ENCODE peak calls at places on chromosomes 4 and X, in four cellular contexts. One of them, this sample, is unnamed.

GRCh38 chr4:55386073-55386472 is 9.7 kb upstream of the TMEM165 start:
- DNase-seq in K562: peak; percentile 73
- DNase-seq in WTC11: no peak
- DNase-seq in HepG2: peak; percentile 13
- DNase-seq in this sample: peak; percentile 58

GRCh38 chr4:7632341-7632740 is 197.6 kb upstream of the PSAPL1 start:
- DNase-seq in HepG2: no peak
- DNase-seq in WTC11: no peak
- DNase-seq in K562: no peak
- DNase-seq in this sample: no peak

GRCh38 chrX:2955281-2955680 is 26.1 kb upstream of the ARSD start:
- DNase-seq in WTC11: no peak
- DNase-seq in HepG2: no peak
- DNase-seq in K562: no peak
- DNase-seq in this sample: no peak

GRCh38 chrX:102658551-102658950 is 7.3 kb downstream of the GPRASP1 start:
- DNase-seq in HepG2: peak; percentile 65
- DNase-seq in K562: no peak
- DNase-seq in WTC11: no peak
- DNase-seq in this sample: no peak

GRCh38 chrX:65608021-65608420 is 59.4 kb upstream of the MSN start:
- DNase-seq in WTC11: no peak
- DNase-seq in HepG2: no peak
- DNase-seq in K562: no peak
- DNase-seq in this sample: no peak

GRCh38 chr4:70743728-70744127 is 22.0 kb downstream of the RUFY3 start:
- DNase-seq in HepG2: no peak
- DNase-seq in WTC11: no peak
- DNase-seq in K562: no peak
- DNase-seq in this sample: no peak

GRCh38 chr4:89765966-89766365 is 71.0 kb downstream of the SNCA start:
- DNase-seq in WTC11: no peak
- DNase-seq in K562: no peak
- DNase-seq in HepG2: no peak
- DNase-seq in this sample: no peak

GRCh38 chrX:51148848-51149247 is 183.8 kb upstream of the NUDT10 start:
- DNase-seq in HepG2: no peak
- DNase-seq in WTC11: peak; percentile 19
- DNase-seq in K562: no peak
- DNase-seq in this sample: peak; percentile 11

GRCh38 chr4:70704333-70705145 is 16.2 kb downstream of the UTP3 start:
- DNase-seq in HepG2: peak; percentile 67
- DNase-seq in WTC11: peak; percentile 92
- DNase-seq in K562: peak; percentile 88
- DNase-seq in this sample: peak; percentile 75

GRCh38 chr4:139207247-139207646 is 30.2 kb upstream of the ELF2 start:
- DNase-seq in WTC11: no peak
- DNase-seq in HepG2: no peak
- DNase-seq in K562: no peak
- DNase-seq in this sample: no peak

GRCh38 chr4:93791570-93792195 is 36.9 kb upstream of the ATOH1 start:
- DNase-seq in WTC11: peak; percentile 68
- DNase-seq in K562: peak; percentile 46
- DNase-seq in HepG2: peak; percentile 50
- DNase-seq in this sample: peak; percentile 63

GRCh38 chr4:184252136-184253071 is 34.7 kb upstream of the ENPP6 start:
- DNase-seq in HepG2: no peak
- DNase-seq in K562: no peak
- DNase-seq in WTC11: no peak
- DNase-seq in this sample: no peak

GRCh38 chr4:8323947-8324555 is 54.5 kb downstream of the HTRA3 start:
- DNase-seq in HepG2: no peak
- DNase-seq in WTC11: no peak
- DNase-seq in K562: no peak
- DNase-seq in this sample: no peak

GRCh38 chr4:100278567-100278966 is 88.3 kb upstream of the DDIT4L start:
- DNase-seq in HepG2: no peak
- DNase-seq in K562: no peak
- DNase-seq in WTC11: no peak
- DNase-seq in this sample: no peak

GRCh38 chrX:24167719-24168472 is 18.4 kb downstream of the ZFX start:
- DNase-seq in K562: no peak
- DNase-seq in HepG2: no peak
- DNase-seq in WTC11: no peak
- DNase-seq in this sample: no peak

GRCh38 chr4:89299153-89299789 is 8.3 kb downstream of the GPRIN3 start:
- DNase-seq in WTC11: no peak
- DNase-seq in HepG2: no peak
- DNase-seq in K562: no peak
- DNase-seq in this sample: no peak

GRCh38 chrX:107825698-107826285 is at the start of gene MID2:
- DNase-seq in HepG2: no peak
- DNase-seq in WTC11: peak; percentile 58
- DNase-seq in K562: no peak
- DNase-seq in this sample: peak; percentile 77

GRCh38 chr4:36128689-36129088 is 115.6 kb downstream of the ARAP2 start:
- DNase-seq in WTC11: no peak
- DNase-seq in HepG2: no peak
- DNase-seq in K562: no peak
- DNase-seq in this sample: no peak

GRCh38 chr4:84750260-84750955 is 167.5 kb downstream of the CDS1 start:
- DNase-seq in HepG2: peak; percentile 27
- DNase-seq in WTC11: no peak
- DNase-seq in K562: peak; percentile 38
- DNase-seq in this sample: peak; percentile 56

GRCh38 chr4:89072921-89073320 is 15.9 kb upstream of the FAM13A start:
- DNase-seq in K562: no peak
- DNase-seq in HepG2: no peak
- DNase-seq in WTC11: no peak
- DNase-seq in this sample: no peak

GRCh38 chrX:130401415-130402210 is at the start of gene RBMX2:
- DNase-seq in WTC11: peak; percentile 68
- DNase-seq in K562: peak; percentile 95
- DNase-seq in HepG2: peak; percentile 57
- DNase-seq in this sample: peak; percentile 98

GRCh38 chr4:53520114-53520513 is 71.2 kb downstream of the LNX1 start:
- DNase-seq in WTC11: peak; percentile 18
- DNase-seq in HepG2: no peak
- DNase-seq in K562: no peak
- DNase-seq in this sample: no peak

GRCh38 chr4:158758703-158759102 is 10.1 kb upstream of the FNIP2 start:
- DNase-seq in WTC11: no peak
- DNase-seq in K562: no peak
- DNase-seq in HepG2: no peak
- DNase-seq in this sample: no peak

GRCh38 chrX:41335590-41336331 is 1.8 kb downstream of the DDX3X start:
- DNase-seq in WTC11: no peak
- DNase-seq in K562: no peak
- DNase-seq in HepG2: no peak
- DNase-seq in this sample: no peak
- TF ChIP-seq ELF4 in WTC11: no peak
- TF ChIP-seq ELF4 in K562: no peak
- TF ChIP-seq ELF4 in HepG2: no peak
- TF ChIP-seq ELF4 in this sample: no peak

GRCh38 chr4:6560416-6561172 is 14.4 kb upstream of the MAN2B2 start:
- DNase-seq in K562: no peak
- DNase-seq in HepG2: no peak
- DNase-seq in WTC11: no peak
- DNase-seq in this sample: no peak
- TF ChIP-seq ELF4 in K562: no peak
- TF ChIP-seq ELF4 in HepG2: no peak
- TF ChIP-seq ELF4 in WTC11: no peak
- TF ChIP-seq ELF4 in this sample: no peak

GRCh38 chrX:41086627-41086932 is 1.3 kb downstream of the USP9X start:
- DNase-seq in WTC11: no peak
- DNase-seq in K562: peak; percentile 78
- DNase-seq in HepG2: no peak
- DNase-seq in this sample: no peak

GRCh38 chrX:41085105-41085882 is at the start of gene USP9X:
- DNase-seq in HepG2: peak; percentile 66
- DNase-seq in K562: peak; percentile 87
- DNase-seq in WTC11: peak; percentile 82
- DNase-seq in this sample: peak; percentile 79

GRCh38 chrX:41084360-41085104 is 713 bp upstream of the USP9X start:
- DNase-seq in K562: peak; percentile 91
- DNase-seq in HepG2: peak; percentile 87
- DNase-seq in WTC11: peak; percentile 94
- DNase-seq in this sample: peak; percentile 87

GRCh38 chrX:41087219-41087618 is 2.0 kb downstream of the USP9X start:
- DNase-seq in K562: no peak
- DNase-seq in WTC11: no peak
- DNase-seq in HepG2: no peak
- DNase-seq in this sample: no peak

DNA sequence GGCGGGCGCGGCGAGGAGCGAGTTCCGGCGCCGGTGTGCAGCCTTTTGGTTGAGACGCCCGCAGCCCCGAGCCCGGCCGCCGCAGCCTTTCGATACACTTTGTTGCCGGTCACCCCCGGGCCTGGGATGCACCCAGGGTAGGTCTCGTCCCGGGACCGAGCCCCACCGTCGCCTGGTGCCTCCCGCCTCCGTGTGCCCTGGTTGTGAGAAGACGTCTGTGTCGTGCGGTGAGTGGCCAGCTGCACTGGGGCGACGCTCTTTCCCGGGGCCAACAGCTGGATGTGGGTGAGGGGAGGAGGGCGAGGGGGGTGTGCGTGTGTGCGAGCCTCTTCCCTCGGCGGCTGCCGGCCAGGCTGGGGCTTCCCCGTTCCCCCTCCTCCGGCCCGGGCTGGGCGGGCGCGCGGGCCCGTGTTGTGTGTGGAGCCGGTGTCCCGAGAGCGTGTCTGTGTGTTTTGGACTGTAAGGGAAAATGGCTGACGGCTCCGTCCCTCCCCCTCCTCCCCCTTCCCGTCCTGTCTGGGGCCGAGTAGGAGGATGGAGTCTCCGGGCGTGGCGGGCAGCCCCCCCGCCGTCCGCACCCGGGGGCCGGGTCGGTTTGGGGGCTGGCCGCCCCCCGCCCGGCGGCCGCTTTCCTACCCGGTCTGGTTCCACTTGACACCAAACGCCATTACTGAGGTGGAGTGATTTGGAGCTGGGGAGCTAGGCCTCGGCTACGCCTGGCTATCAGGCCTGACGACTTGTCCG is 810 bp downstream of the USP9X start:
- DNase-seq in WTC11: peak; percentile 29
- DNase-seq in K562: no peak
- DNase-seq in HepG2: peak; percentile 30
- DNase-seq in this sample: peak; percentile 55
- TF ChIP-seq ELF4 in WTC11: no peak
- TF ChIP-seq ELF4 in K562: no peak
- TF ChIP-seq ELF4 in HepG2: no peak
- TF ChIP-seq ELF4 in this sample: no peak

GRCh38 chr4:52373650-52374049 is 285.5 kb downstream of the USP46 start:
- DNase-seq in WTC11: no peak
- DNase-seq in K562: no peak
- DNase-seq in HepG2: no peak
- DNase-seq in this sample: no peak

GRCh38 chr4:52374847-52375246 is 284.3 kb downstream of the USP46 start:
- DNase-seq in WTC11: no peak
- DNase-seq in HepG2: peak; percentile 23
- DNase-seq in K562: no peak
- DNase-seq in this sample: no peak

GRCh38 chr4:52377563-52377962 is 281.5 kb downstream of the USP46 start:
- DNase-seq in K562: no peak
- DNase-seq in WTC11: peak; percentile 35
- DNase-seq in HepG2: no peak
- DNase-seq in this sample: no peak

GRCh38 chr4:52372747-52373146 is 286.4 kb downstream of the USP46 start:
- DNase-seq in HepG2: no peak
- DNase-seq in K562: no peak
- DNase-seq in WTC11: no peak
- DNase-seq in this sample: no peak

DNA sequence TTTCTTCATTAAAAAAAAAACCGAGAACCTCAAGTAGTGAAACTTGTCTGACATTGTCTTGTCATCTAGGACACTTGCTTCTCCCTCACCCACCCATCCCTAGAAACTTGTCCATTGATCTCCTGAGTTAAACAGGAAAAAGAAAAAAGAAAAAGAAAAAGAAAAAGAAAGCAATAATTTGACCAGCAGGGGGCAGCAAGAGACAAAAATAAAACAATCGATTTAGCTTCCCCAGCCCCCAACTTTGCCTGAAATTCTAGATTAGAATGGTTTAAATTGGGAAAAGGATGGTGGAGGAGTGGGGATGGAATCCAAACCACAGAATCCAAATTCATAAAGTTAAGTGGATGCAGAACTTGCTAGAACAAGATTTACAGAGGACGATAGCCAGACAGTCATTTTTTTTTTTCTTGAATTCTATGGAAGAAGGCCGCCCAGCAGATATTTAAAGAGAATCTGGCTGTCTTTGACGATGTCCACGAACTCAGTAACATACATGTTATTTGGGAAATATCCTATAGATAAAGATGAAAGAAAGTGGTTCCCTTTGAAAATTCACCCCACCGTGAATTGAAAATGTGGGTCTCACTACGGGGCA is 282.9 kb downstream of the USP46 start:
- DNase-seq in K562: peak; percentile 23
- DNase-seq in HepG2: peak; percentile 45
- DNase-seq in WTC11: no peak
- DNase-seq in this sample: peak; percentile 31
- TF ChIP-seq ELF4 in K562: no peak
- TF ChIP-seq ELF4 in HepG2: no peak
- TF ChIP-seq ELF4 in WTC11: no peak
- TF ChIP-seq ELF4 in this sample: no peak

GRCh38 chrX:10617964-10618342 is 2.4 kb downstream of the MID1 start:
- DNase-seq in WTC11: no peak
- DNase-seq in K562: no peak
- DNase-seq in HepG2: no peak
- DNase-seq in this sample: peak; percentile 33
- TF ChIP-seq ELF4 in WTC11: no peak
- TF ChIP-seq ELF4 in K562: no peak
- TF ChIP-seq ELF4 in HepG2: no peak
- TF ChIP-seq ELF4 in this sample: no peak

GRCh38 chr4:73413294-73413755 is 9.2 kb downstream of the ALB start:
- DNase-seq in K562: no peak
- DNase-seq in WTC11: no peak
- DNase-seq in HepG2: no peak
- DNase-seq in this sample: no peak
- TF ChIP-seq ELF4 in K562: no peak
- TF ChIP-seq ELF4 in WTC11: no peak
- TF ChIP-seq ELF4 in HepG2: no peak
- TF ChIP-seq ELF4 in this sample: no peak

GRCh38 chr4:165096776-165097175 is 15.9 kb downstream of the TMEM192 start:
- DNase-seq in WTC11: no peak
- DNase-seq in K562: no peak
- DNase-seq in HepG2: peak; percentile 8
- DNase-seq in this sample: peak; percentile 26
- TF ChIP-seq ELF4 in WTC11: no peak
- TF ChIP-seq ELF4 in K562: no peak
- TF ChIP-seq ELF4 in HepG2: no peak
- TF ChIP-seq ELF4 in this sample: no peak

DNA sequence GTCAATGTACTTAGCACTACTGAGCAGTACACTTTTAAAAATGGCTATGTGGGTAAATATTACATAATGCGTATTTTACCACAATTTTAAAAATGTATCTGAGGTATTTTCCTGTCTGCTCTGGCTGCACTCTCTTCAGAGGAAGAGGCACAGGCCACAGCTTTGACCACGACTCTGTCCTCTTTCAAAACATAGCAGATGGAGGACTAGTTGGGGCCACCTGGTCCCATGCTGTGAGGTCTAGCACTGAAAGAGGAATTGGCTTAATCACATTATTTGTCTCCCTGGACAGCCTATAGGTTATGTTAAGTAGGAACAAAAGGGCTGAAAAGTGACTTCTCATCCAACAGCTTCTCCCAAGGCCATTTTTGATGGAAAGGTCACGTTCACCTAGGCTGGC is 5.2 kb downstream of the KCNE5 start:
- DNase-seq in WTC11: no peak
- DNase-seq in K562: no peak
- DNase-seq in HepG2: no peak
- DNase-seq in this sample: no peak
- TF ChIP-seq ELF4 in WTC11: no peak
- TF ChIP-seq ELF4 in K562: no peak
- TF ChIP-seq ELF4 in HepG2: no peak
- TF ChIP-seq ELF4 in this sample: no peak

This sample was measured in HEK293T.